ENCODE peak calls at places on chromosomes 16 and 17, in six cellular contexts. D, A, I, L, Y and Q are unnamed samples.

GRCh38 chr17:69058165-69058564 is 2.6 kb downstream of the ABCA9 start:
- DNase-seq in D (no peak), A (no peak), I (no peak), L (no peak), Y (no peak), Q (no peak)

GRCh38 chr17:42924891-42925290 is 24.3 kb downstream of the G6PC1 start:
- DNase-seq in D (no peak), A (no peak), I (no peak), L (no peak), Y (no peak), Q (no peak)

GRCh38 chr17:40122944-40123810 is 1.4 kb downstream of the MSL1 start:
- DNase-seq in D (peak), A (peak), I (peak), L (no peak), Y (peak), Q (peak)

GRCh38 chr17:76076765-76077581 is 2.0 kb upstream of the ZACN start:
- DNase-seq in D (no peak), A (no peak), I (no peak), L (no peak), Y (no peak), Q (peak)

GRCh38 chr17:6683081-6683684 is 30.0 kb downstream of the SLC13A5 start:
- DNase-seq in D (no peak), A (no peak), I (no peak), L (no peak), Y (no peak), Q (no peak)

GRCh38 chr17:72165202-72165972 is 44.6 kb downstream of the SOX9 start:
- DNase-seq in D (no peak), A (no peak), I (no peak), L (no peak), Y (no peak), Q (no peak)

GRCh38 chr16:28279006-28279405 is 13.3 kb upstream of the SBK1 start:
- DNase-seq in D (no peak), A (no peak), I (no peak), L (no peak), Y (no peak), Q (peak)

GRCh38 chr16:66493490-66494401 is 56.2 kb downstream of the TK2 start:
- DNase-seq in D (no peak), A (no peak), I (no peak), L (peak), Y (peak), Q (no peak)

GRCh38 chr17:146546-146945 is 9.2 kb downstream of the SCGB1C2 start:
- DNase-seq in D (no peak), A (no peak), I (peak), L (no peak), Y (peak), Q (no peak)

GRCh38 chr17:78643326-78643725 is 66.1 kb upstream of the DNAH17 start:
- DNase-seq in D (no peak), A (no peak), I (no peak), L (peak), Y (no peak), Q (no peak)

GRCh38 chr17:8732406-8733065 is 12.1 kb downstream of the CCDC42 start:
- DNase-seq in D (no peak), A (no peak), I (no peak), L (no peak), Y (no peak), Q (no peak)

GRCh38 chr16:12321363-12321762 is 344.8 kb downstream of the SNX29 start:
- DNase-seq in D (no peak), A (no peak), I (no peak), L (no peak), Y (no peak), Q (no peak)

GRCh38 chr16:23597003-23597756 is 1.1 kb upstream of the NDUFAB1 start:
- DNase-seq in D (no peak), A (no peak), I (peak), L (peak), Y (no peak), Q (no peak)

GRCh38 chr17:4221163-4221562 is 42.6 kb downstream of the ANKFY1 start:
- DNase-seq in D (no peak), A (no peak), I (no peak), L (no peak), Y (no peak), Q (no peak)

GRCh38 chr16:84354306-84354705 is 14.0 kb upstream of the ATP2C2 start:
- DNase-seq in D (no peak), A (no peak), I (no peak), L (no peak), Y (no peak), Q (no peak)

GRCh38 chr17:40554646-40555295 is 10.5 kb downstream of the CCR7 start:
- DNase-seq in D (no peak), A (peak), I (no peak), L (no peak), Y (no peak), Q (no peak)

DNA sequence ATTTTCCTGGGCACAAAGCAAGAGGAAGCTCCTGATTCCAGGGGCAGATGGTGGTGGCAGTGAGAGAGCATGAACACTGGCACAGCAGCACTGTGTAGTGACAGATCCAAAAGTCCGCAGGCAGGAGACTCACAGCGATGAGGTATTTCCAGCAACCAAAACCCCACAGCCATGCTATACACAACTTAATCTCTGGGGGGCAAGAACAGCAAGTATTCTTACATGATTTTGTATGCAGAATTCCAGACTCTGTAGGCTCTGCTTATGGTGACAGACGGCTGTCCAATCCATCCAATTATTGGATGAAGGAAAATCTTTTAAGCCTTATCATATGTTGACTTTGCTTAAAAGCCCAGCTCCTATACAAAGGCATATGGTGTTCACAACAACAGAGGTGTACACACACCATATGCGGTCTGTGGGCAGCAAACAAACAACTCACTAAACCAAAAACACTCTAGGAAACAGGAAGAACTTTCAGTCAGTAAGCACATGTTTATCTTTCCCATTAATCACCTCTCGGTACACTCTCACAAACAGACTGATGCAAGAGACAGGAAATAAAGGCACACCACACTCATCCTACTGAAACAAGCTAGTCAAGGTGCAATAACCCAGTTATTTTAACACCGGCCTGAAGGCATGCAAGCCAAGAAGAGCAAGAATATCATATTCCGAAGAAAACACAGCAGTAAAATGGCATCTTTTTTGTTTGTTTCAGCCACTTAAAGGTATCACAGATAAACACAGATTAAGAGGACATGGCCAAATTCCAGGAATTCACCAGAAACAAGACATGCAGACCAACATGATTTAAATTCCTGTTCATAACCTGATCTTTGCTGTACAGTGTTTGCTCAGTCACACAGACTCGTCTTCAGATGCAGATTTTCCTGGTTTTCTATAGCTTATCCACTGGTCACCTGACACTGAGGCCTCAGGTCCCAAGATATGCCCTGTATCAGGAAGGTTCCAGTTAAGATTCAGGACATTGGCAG is 47.8 kb downstream of the ERN1 start:
- DNase-seq in D (peak), A (no peak), I (no peak), L (no peak), Y (no peak), Q (peak)
- H3K27ac ChIP-seq in D (peak), A (no peak), I (no peak), L (no peak), Y (peak), Q (no peak)

GRCh38 chr16:16020291-16020690 is 70.9 kb downstream of the ABCC1 start:
- DNase-seq in D (no peak), A (no peak), I (no peak), L (no peak), Y (no peak), Q (no peak)
- H3K27ac ChIP-seq in D (no peak), A (no peak), I (no peak), L (peak), Y (no peak), Q (no peak)

GRCh38 chr16:29809850-29810698 is 1.9 kb upstream of the PRRT2 start:
- DNase-seq in D (no peak), A (no peak), I (no peak), L (no peak), Y (no peak), Q (no peak)
- H3K27ac ChIP-seq in D (peak), A (peak), I (peak), L (peak), Y (peak), Q (peak)

GRCh38 chr16:68300736-68301459 is 9.8 kb downstream of the SLC7A6OS start:
- DNase-seq in D (no peak), A (no peak), I (no peak), L (peak), Y (no peak), Q (no peak)
- H3K27ac ChIP-seq in D (no peak), A (no peak), I (peak), L (peak), Y (no peak), Q (no peak)

DNA sequence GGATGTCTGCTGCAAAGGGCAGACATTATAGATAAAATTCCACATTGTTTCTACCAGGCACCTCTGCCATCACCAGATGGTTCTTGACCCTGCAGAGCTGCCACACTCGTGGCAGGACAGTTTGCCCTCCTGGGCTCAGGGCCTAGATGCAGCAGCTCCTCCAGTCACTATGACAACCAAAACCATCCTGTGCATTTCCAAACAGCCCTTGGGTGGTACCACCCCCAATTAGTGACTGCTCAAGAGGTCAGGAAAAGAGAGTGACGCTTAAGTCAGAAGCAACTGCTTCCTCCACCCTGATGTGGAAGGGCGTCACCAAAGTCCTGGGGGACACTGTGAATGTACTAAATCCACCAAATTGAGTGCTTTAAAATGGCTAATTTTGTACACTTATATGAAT is 109.2 kb downstream of the C16orf95 start:
- DNase-seq in D (no peak), A (no peak), I (no peak), L (no peak), Y (no peak), Q (no peak)
- H3K27ac ChIP-seq in D (no peak), A (no peak), I (peak), L (peak), Y (no peak), Q (no peak)

DNA sequence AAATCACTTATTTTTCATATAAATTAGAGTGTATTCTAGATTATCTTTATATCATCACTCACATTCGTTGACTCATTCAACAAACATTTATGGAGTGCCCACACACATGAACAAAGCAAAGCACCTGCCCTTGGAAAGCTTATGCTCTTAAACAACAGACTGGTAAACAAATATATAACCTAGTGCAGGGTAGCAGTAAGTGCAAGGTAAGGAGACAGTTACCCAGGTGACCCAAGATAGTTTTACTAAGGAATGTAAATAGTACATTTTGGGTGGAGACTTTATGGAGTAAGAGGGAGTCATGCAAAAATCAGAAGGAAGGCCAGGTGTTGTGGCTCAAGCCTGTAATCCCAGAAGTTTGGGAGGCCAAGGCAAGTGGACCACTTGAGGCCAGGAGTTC is 40.4 kb upstream of the HELZ start:
- DNase-seq in D (no peak), A (no peak), I (no peak), L (no peak), Y (no peak), Q (no peak)
- H3K27ac ChIP-seq in D (no peak), A (no peak), I (no peak), L (no peak), Y (no peak), Q (no peak)

GRCh38 chr17:64145460-64145750 is 15.5 kb upstream of the ERN1 start:
- DNase-seq in D (no peak), A (no peak), I (no peak), L (no peak), Y (no peak), Q (no peak)
- H3K27ac ChIP-seq in D (peak), A (peak), I (peak), L (peak), Y (peak), Q (peak)

DNA sequence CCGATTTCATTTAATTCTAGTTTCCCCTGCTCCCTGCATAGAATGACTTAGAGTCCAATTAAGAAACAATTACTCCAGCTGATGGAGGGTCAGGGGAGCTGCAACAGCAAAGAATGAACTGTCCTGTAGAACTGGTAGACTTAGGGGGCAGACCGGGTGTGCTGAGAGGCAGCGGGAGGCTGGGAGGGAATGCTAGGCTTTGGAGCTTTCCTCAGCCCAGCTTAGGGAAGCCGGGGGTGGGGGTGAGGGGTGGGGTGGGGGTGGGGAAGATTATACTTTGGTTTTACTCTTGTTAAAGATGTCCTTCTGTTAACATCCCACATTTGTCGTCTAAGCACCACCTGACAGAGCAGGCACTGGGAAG is 458.6 kb upstream of the ASIC2 start:
- DNase-seq in D (no peak), A (no peak), I (no peak), L (no peak), Y (no peak), Q (no peak)
- H3K27ac ChIP-seq in D (no peak), A (no peak), I (no peak), L (no peak), Y (no peak), Q (no peak)